ENCODE peak calls at places on chromosomes 7 and 10, in ten cellular contexts. One of them, this sample, is unnamed.

GRCh38 chr7:138064856-138065357 is 11.4 kb upstream of the AKR1D1 start:
- DNase-seq in left lung: no peak
- DNase-seq in WTC11: peak; percentile 16
- DNase-seq in NCI-H82: no peak
- DNase-seq in G401: no peak
- DNase-seq in iPS-NIHi11: no peak
- DNase-seq in AG04449: no peak
- DNase-seq in left cardiac atrium: no peak
- DNase-seq in LoVo: no peak
- DNase-seq in T-helper 1 cell: no peak
- DNase-seq in this sample: no peak

GRCh38 chr7:156764016-156764669 is 123.6 kb downstream of the RNF32 start:
- DNase-seq in T-helper 1 cell: no peak
- DNase-seq in AG04449: no peak
- DNase-seq in left lung: peak; percentile 62
- DNase-seq in iPS-NIHi11: peak; percentile 64
- DNase-seq in G401: peak; percentile 76
- DNase-seq in NCI-H82: peak; percentile 96
- DNase-seq in WTC11: peak; percentile 56
- DNase-seq in left cardiac atrium: peak; percentile 74
- DNase-seq in LoVo: peak; percentile 60
- DNase-seq in this sample: peak; percentile 79

GRCh38 chr7:92880212-92881090 is 44.1 kb upstream of the CDK6 start:
- DNase-seq in iPS-NIHi11: peak; percentile 56
- DNase-seq in AG04449: no peak
- DNase-seq in left lung: no peak
- DNase-seq in left cardiac atrium: no peak
- DNase-seq in G401: peak; percentile 14
- DNase-seq in LoVo: no peak
- DNase-seq in NCI-H82: peak; percentile 68
- DNase-seq in WTC11: peak; percentile 63
- DNase-seq in T-helper 1 cell: no peak
- DNase-seq in this sample: no peak

GRCh38 chr10:67072654-67073053 is 146.8 kb downstream of the LRRTM3 start:
- DNase-seq in WTC11: no peak
- DNase-seq in T-helper 1 cell: no peak
- DNase-seq in LoVo: no peak
- DNase-seq in G401: no peak
- DNase-seq in left cardiac atrium: no peak
- DNase-seq in left lung: no peak
- DNase-seq in NCI-H82: no peak
- DNase-seq in iPS-NIHi11: no peak
- DNase-seq in AG04449: no peak
- DNase-seq in this sample: no peak

GRCh38 chr7:91503934-91504575 is 239.8 kb downstream of the FZD1 start:
- DNase-seq in AG04449: no peak
- DNase-seq in T-helper 1 cell: no peak
- DNase-seq in NCI-H82: no peak
- DNase-seq in left cardiac atrium: no peak
- DNase-seq in WTC11: no peak
- DNase-seq in iPS-NIHi11: no peak
- DNase-seq in left lung: no peak
- DNase-seq in G401: no peak
- DNase-seq in LoVo: no peak
- DNase-seq in this sample: no peak

GRCh38 chr10:26863677-26864076 is 2.9 kb upstream of the ABI1 start:
- DNase-seq in AG04449: no peak
- DNase-seq in NCI-H82: no peak
- DNase-seq in G401: no peak
- DNase-seq in left lung: no peak
- DNase-seq in LoVo: no peak
- DNase-seq in WTC11: no peak
- DNase-seq in left cardiac atrium: no peak
- DNase-seq in T-helper 1 cell: no peak
- DNase-seq in iPS-NIHi11: no peak
- DNase-seq in this sample: no peak

GRCh38 chr10:130961506-130962239 is 349.8 kb downstream of the TCERG1L start:
- DNase-seq in iPS-NIHi11: no peak
- DNase-seq in WTC11: no peak
- DNase-seq in left cardiac atrium: no peak
- DNase-seq in G401: no peak
- DNase-seq in NCI-H82: no peak
- DNase-seq in AG04449: no peak
- DNase-seq in T-helper 1 cell: no peak
- DNase-seq in left lung: no peak
- DNase-seq in LoVo: no peak
- DNase-seq in this sample: no peak

GRCh38 chr7:121634356-121634755 is 238.2 kb upstream of the FAM3C start:
- DNase-seq in NCI-H82: no peak
- DNase-seq in WTC11: no peak
- DNase-seq in LoVo: no peak
- DNase-seq in G401: no peak
- DNase-seq in left lung: no peak
- DNase-seq in left cardiac atrium: no peak
- DNase-seq in iPS-NIHi11: no peak
- DNase-seq in T-helper 1 cell: no peak
- DNase-seq in AG04449: no peak
- DNase-seq in this sample: no peak

GRCh38 chr10:122407375-122408125 is 33.0 kb downstream of the PLEKHA1 start:
- DNase-seq in left lung: no peak
- DNase-seq in G401: no peak
- DNase-seq in WTC11: no peak
- DNase-seq in iPS-NIHi11: no peak
- DNase-seq in LoVo: no peak
- DNase-seq in NCI-H82: no peak
- DNase-seq in AG04449: no peak
- DNase-seq in left cardiac atrium: no peak
- DNase-seq in T-helper 1 cell: no peak
- DNase-seq in this sample: no peak

GRCh38 chr7:26038201-26038990 is 113.6 kb upstream of the NFE2L3 start:
- DNase-seq in left lung: no peak
- DNase-seq in WTC11: no peak
- DNase-seq in T-helper 1 cell: no peak
- DNase-seq in left cardiac atrium: no peak
- DNase-seq in AG04449: no peak
- DNase-seq in G401: no peak
- DNase-seq in LoVo: no peak
- DNase-seq in iPS-NIHi11: no peak
- DNase-seq in NCI-H82: peak; percentile 62
- DNase-seq in this sample: no peak

GRCh38 chr10:34323197-34323596 is 491.9 kb downstream of the PARD3 start:
- DNase-seq in left lung: no peak
- DNase-seq in NCI-H82: no peak
- DNase-seq in LoVo: no peak
- DNase-seq in AG04449: no peak
- DNase-seq in T-helper 1 cell: no peak
- DNase-seq in iPS-NIHi11: no peak
- DNase-seq in left cardiac atrium: no peak
- DNase-seq in G401: no peak
- DNase-seq in WTC11: no peak
- DNase-seq in this sample: no peak